ENCODE peak calls at places on chromosomes 11 and 22, in six cellular contexts. A is CD4-positive, alpha-beta memory T cell; G is aorta; L is right atrium auricular region; W is iPS DF 6.9; E is heart left ventricle. Q is an unnamed sample. For H3K9me3, the result is how much of the 10 kb centered on the place peaks cover.

GRCh38 chr22:25120093-25120561 is 79.5 kb upstream of the CRYBB3 start:
- DNase-seq in A (no peak), G (no peak), L (no peak), W (no peak), E (no peak), Q (no peak)

GRCh38 chr11:90558328-90558865 is 335.5 kb upstream of the CHORDC1 start:
- DNase-seq in A (no peak), G (peak), L (no peak), W (no peak), E (peak), Q (no peak)

GRCh38 chr11:114304969-114305368 is 8.8 kb downstream of the NNMT start:
- DNase-seq in A (no peak), G (no peak), L (no peak), W (no peak), E (no peak), Q (no peak)

GRCh38 chr11:18379201-18379600 is 15.2 kb upstream of the LDHA start:
- DNase-seq in A (no peak), G (no peak), L (no peak), W (no peak), E (no peak), Q (no peak)

GRCh38 chr11:76005746-76006145 is 190.7 kb downstream of the UVRAG start:
- DNase-seq in A (no peak), G (no peak), L (no peak), W (no peak), E (no peak), Q (no peak)

GRCh38 chr11:15406952-15407351 is 292.2 kb downstream of the INSC start:
- DNase-seq in A (no peak), G (no peak), L (no peak), W (no peak), E (no peak), Q (no peak)

GRCh38 chr11:134740590-134741342 is 328.7 kb upstream of the B3GAT1 start:
- DNase-seq in A (no peak), G (peak), L (no peak), W (no peak), E (no peak), Q (no peak)

GRCh38 chr11:18709414-18709813 is 10.8 kb downstream of the TMEM86A start:
- DNase-seq in A (no peak), G (no peak), L (no peak), W (no peak), E (no peak), Q (no peak)

GRCh38 chr11:69915151-69915500 is 95.9 kb upstream of the FGF3 start:
- DNase-seq in A (no peak), G (no peak), L (no peak), W (no peak), E (no peak), Q (no peak)

GRCh38 chr11:86476109-86476861 is 101.6 kb downstream of the CCDC81 start:
- DNase-seq in A (no peak), G (no peak), L (no peak), W (no peak), E (no peak), Q (no peak)

GRCh38 chr11:267491-267994 is 10.7 kb upstream of the NLRP6 start:
- DNase-seq in A (peak), G (no peak), L (no peak), W (no peak), E (peak), Q (peak)

GRCh38 chr11:33709471-33709870 is 8.8 kb upstream of the C11orf91 start:
- DNase-seq in A (no peak), G (no peak), L (no peak), W (no peak), E (no peak), Q (no peak)

GRCh38 chr11:102293873-102294601 is 23.2 kb upstream of the BIRC3 start:
- DNase-seq in A (peak), G (no peak), L (no peak), W (no peak), E (no peak), Q (no peak)

GRCh38 chr11:71080239-71081097 is 171.9 kb downstream of the SHANK2 start:
- DNase-seq in A (no peak), G (no peak), L (no peak), W (peak), E (no peak), Q (no peak)

GRCh38 chr11:128713595-128713994 is 19.7 kb downstream of the FLI1 start:
- DNase-seq in A (no peak), G (no peak), L (peak), W (no peak), E (no peak), Q (no peak)

GRCh38 chr11:102974552-102975280 is 19.2 kb upstream of the MMP13 start:
- DNase-seq in A (no peak), G (no peak), L (no peak), W (no peak), E (no peak), Q (no peak)

GRCh38 chr11:120334894-120335462 is 1.2 kb upstream of the ARHGEF12 start:
- DNase-seq in A (peak), G (no peak), L (peak), W (no peak), E (no peak), Q (no peak)

GRCh38 chr11:94067010-94067409 is 45.9 kb downstream of the HEPHL1 start:
- DNase-seq in A (no peak), G (no peak), L (no peak), W (no peak), E (no peak), Q (no peak)

GRCh38 chr22:30318773-30319419 is 7.8 kb downstream of the TBC1D10A start:
- DNase-seq in A (no peak), G (no peak), L (no peak), W (no peak), E (no peak), Q (no peak)

GRCh38 chr11:95442531-95443050 is 211.6 kb upstream of the SESN3 start:
- DNase-seq in A (no peak), G (no peak), L (no peak), W (no peak), E (no peak), Q (no peak)

GRCh38 chr22:42439821-42440674 is 7.8 kb upstream of the NFAM1 start:
- DNase-seq in A (no peak), G (peak), L (no peak), W (no peak), E (no peak), Q (no peak)

GRCh38 chr22:35212020-35212419 is 45.3 kb upstream of the HMGXB4 start:
- DNase-seq in A (no peak), G (no peak), L (no peak), W (no peak), E (no peak), Q (no peak)

GRCh38 chr22:20750461-20751184 is 23.3 kb upstream of the SERPIND1 start:
- DNase-seq in A (peak), G (peak), L (peak), W (no peak), E (peak), Q (no peak)

GRCh38 chr11:74506823-74507222 is 13.3 kb upstream of the LIPT2 start:
- DNase-seq in A (no peak), G (no peak), L (no peak), W (no peak), E (no peak), Q (no peak)

GRCh38 chr22:34886812-34887211 is 179.1 kb upstream of the ISX start:
- DNase-seq in A (no peak), G (no peak), L (no peak), W (no peak), E (no peak), Q (no peak)

GRCh38 chr22:44399196-44399837 is 86.6 kb upstream of the SHISAL1 start:
- DNase-seq in A (no peak), G (no peak), L (peak), W (no peak), E (peak), Q (no peak)

GRCh38 chr11:102276302-102277182 is 40.7 kb upstream of the BIRC3 start:
- DNase-seq in A (no peak), G (no peak), L (no peak), W (no peak), E (no peak), Q (no peak)

GRCh38 chr11:35084817-35085424 is 54.0 kb upstream of the CD44 start:
- DNase-seq in A (no peak), G (no peak), L (no peak), W (no peak), E (no peak), Q (no peak)
- H3K9me3 ChIP-seq in A (under half), G (under half), L (under half), W (under half), E (under half), Q (under half)

GRCh38 chr22:49322231-49322630 is 505.4 kb downstream of the BRD1 start:
- DNase-seq in A (no peak), G (no peak), L (peak), W (no peak), E (no peak), Q (no peak)

GRCh38 chr22:49324527-49325491 is 502.9 kb downstream of the BRD1 start:
- DNase-seq in A (no peak), G (peak), L (peak), W (no peak), E (peak), Q (no peak)

GRCh38 chr22:49325531-49326395 is 501.9 kb downstream of the BRD1 start:
- DNase-seq in A (no peak), G (peak), L (peak), W (no peak), E (peak), Q (no peak)

GRCh38 chr22:49322861-49323622 is 504.6 kb downstream of the BRD1 start:
- DNase-seq in A (no peak), G (peak), L (no peak), W (no peak), E (peak), Q (no peak)

GRCh38 chr22:49323751-49324415 is 503.8 kb downstream of the BRD1 start:
- DNase-seq in A (no peak), G (peak), L (peak), W (no peak), E (peak), Q (no peak)
- H3K9me3 ChIP-seq in A (under half), G (under half), L (under half), W (under half), E (under half), Q (under half)

GRCh38 chr22:48362736-48363404 is 1464.8 kb downstream of the BRD1 start:
- DNase-seq in A (no peak), G (peak), L (no peak), W (no peak), E (no peak), Q (no peak)
- H3K9me3 ChIP-seq in A (under half), G (under half), L (under half), W (under half), E (under half), Q (under half)

GRCh38 chr22:47202819-47203553 is 440.5 kb downstream of the TBC1D22A start:
- DNase-seq in A (no peak), G (peak), L (peak), W (no peak), E (no peak), Q (no peak)
- H3K9me3 ChIP-seq in A (under half), G (under half), L (under half), W (under half), E (under half), Q (under half)

GRCh38 chr11:50186146-50186545 is 153.5 kb downstream of the OR4C45 start:
- DNase-seq in A (no peak), G (no peak), L (no peak), W (no peak), E (no peak), Q (no peak)

GRCh38 chr11:50182486-50182885 is 149.8 kb downstream of the OR4C45 start:
- DNase-seq in A (no peak), G (no peak), L (no peak), W (no peak), E (no peak), Q (no peak)

GRCh38 chr11:50192743-50193142 is 160.1 kb downstream of the OR4C45 start:
- DNase-seq in A (no peak), G (no peak), L (no peak), W (no peak), E (no peak), Q (no peak)

GRCh38 chr11:50188040-50188439 is 155.4 kb downstream of the OR4C45 start:
- DNase-seq in A (no peak), G (no peak), L (no peak), W (no peak), E (no peak), Q (no peak)

DNA sequence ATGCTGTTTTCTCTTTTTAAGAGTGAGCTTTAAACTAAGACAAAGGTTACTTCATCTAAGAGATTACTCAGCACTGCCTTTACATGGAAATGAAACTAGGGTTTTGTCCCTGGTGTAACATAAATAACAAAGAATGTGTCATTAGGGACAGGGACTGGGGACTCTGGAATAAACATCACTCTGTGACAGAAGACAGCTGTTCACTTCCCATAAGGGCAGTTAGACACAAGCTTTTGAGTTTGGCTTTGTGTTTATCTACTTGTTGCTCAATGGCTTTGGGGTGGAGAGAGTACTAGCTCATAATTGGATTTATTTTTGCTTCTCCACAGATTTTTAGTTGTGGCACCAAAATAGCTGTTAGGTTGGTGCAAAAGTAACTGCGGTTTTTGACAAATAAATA is 154.5 kb downstream of the OR4C45 start:
- DNase-seq in A (no peak), G (no peak), L (no peak), W (no peak), E (no peak), Q (no peak)
- H3K9me3 ChIP-seq in A (under half), G (under half), L (under half), W (under half), E (under half), Q (under half)

GRCh38 chr11:104841185-104841584 is 57.1 kb downstream of the CASP12 start:
- DNase-seq in A (no peak), G (no peak), L (no peak), W (no peak), E (no peak), Q (no peak)

GRCh38 chr11:104837969-104838639 is 60.2 kb downstream of the CASP12 start:
- DNase-seq in A (no peak), G (no peak), L (no peak), W (no peak), E (no peak), Q (no peak)

GRCh38 chr11:104841973-104842372 is 56.3 kb downstream of the CASP12 start:
- DNase-seq in A (no peak), G (no peak), L (no peak), W (no peak), E (no peak), Q (no peak)

DNA sequence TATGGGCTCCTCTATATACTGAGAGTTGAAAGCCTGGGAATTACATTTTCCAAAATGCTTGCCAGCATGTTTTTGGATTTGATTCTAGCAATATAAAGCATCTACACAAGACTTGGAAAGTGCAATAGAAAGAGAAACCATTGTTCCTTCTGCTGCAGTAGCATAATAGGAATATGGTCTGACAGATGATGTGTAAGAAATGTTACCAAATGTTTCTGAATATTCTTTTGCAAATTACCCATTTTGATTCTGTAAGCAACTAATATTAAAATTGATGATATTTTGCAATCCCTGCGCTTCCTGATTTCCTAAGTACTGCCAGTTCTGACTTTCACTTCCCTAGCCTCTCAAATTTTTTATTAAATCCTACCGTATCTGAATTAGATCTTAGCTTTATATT is 61.5 kb downstream of the CASP12 start:
- DNase-seq in A (no peak), G (no peak), L (no peak), W (no peak), E (no peak), Q (no peak)
- H3K9me3 ChIP-seq in A (under half), G (under half), L (under half), W (under half), E (under half), Q (under half)

GRCh38 chr11:132551011-132551410 is 981.3 kb downstream of the OPCML start:
- DNase-seq in A (no peak), G (no peak), L (no peak), W (no peak), E (no peak), Q (no peak)
- H3K9me3 ChIP-seq in A (under half), G (under half), L (under half), W (under half), E (under half), Q (under half)